ENCODE peak calls at places on chromosomes 11 and 22, in nine cellular contexts. X is mucosa of descending colon, W is transverse colon, O is prostate gland, U is ELR, Q is HFFc6, N is epithelial cell of esophagus, I is AG20443, H is NCI-H187. Z is an unnamed sample.

GRCh38 chr11:416051-416756 is 1.4 kb upstream of the SIGIRR start:
- DNase-seq in O (no peak), N (no peak), H (no peak), Q (no peak), U (no peak), W (peak), X (no peak), I (no peak), Z (no peak)

GRCh38 chr22:37182101-37182948 is 5.7 kb downstream of the C1QTNF6 start:
- DNase-seq in H (no peak), Q (no peak), W (no peak), U (no peak), N (no peak), O (no peak), I (no peak), X (peak), Z (no peak)

GRCh38 chr11:1111545-1112212 is 37.0 kb downstream of the MUC2 start:
- DNase-seq in N (no peak), U (no peak), O (no peak), H (no peak), I (no peak), W (no peak), Q (no peak), X (peak), Z (no peak)

GRCh38 chr22:46245515-46245914 is 4.6 kb downstream of the CDPF1 start:
- DNase-seq in O (no peak), U (no peak), H (no peak), Q (no peak), N (no peak), W (no peak), X (peak), I (peak), Z (no peak)

GRCh38 chr11:3123316-3123715 is 41.8 kb downstream of the OSBPL5 start:
- DNase-seq in I (no peak), U (no peak), X (peak), H (peak), Q (no peak), N (peak), O (peak), W (peak), Z (no peak)

GRCh38 chr11:71281901-71282300 is 29.5 kb upstream of the SHANK2 start:
- DNase-seq in O (no peak), X (no peak), W (no peak), U (no peak), H (no peak), N (no peak), I (no peak), Q (no peak), Z (no peak)

GRCh38 chr11:44977493-44977984 is 26.9 kb upstream of the TP53I11 start:
- DNase-seq in N (peak), H (no peak), U (no peak), I (no peak), O (peak), X (peak), Q (peak), W (peak), Z (no peak)

GRCh38 chr11:67680701-67681472 is 6.5 kb upstream of the ALDH3B2 start:
- DNase-seq in W (no peak), O (no peak), Q (no peak), H (no peak), I (no peak), X (no peak), U (no peak), N (no peak), Z (no peak)

GRCh38 chr11:134725939-134726639 is 314.0 kb upstream of the B3GAT1 start:
- DNase-seq in H (no peak), W (peak), U (no peak), X (peak), I (no peak), O (peak), Q (no peak), N (no peak), Z (no peak)

GRCh38 chr11:14519692-14520085 is 497 bp downstream of the PSMA1 start:
- DNase-seq in O (no peak), X (no peak), W (no peak), H (no peak), U (peak), N (peak), I (peak), Q (peak), Z (peak)

GRCh38 chr11:74462009-74462408 is 5.3 kb downstream of the KCNE3 start:
- DNase-seq in H (no peak), U (no peak), O (no peak), W (peak), Q (no peak), X (peak), N (no peak), I (peak), Z (peak)

GRCh38 chr11:83120328-83120727 is 36.6 kb upstream of the PCF11 start:
- DNase-seq in W (no peak), O (no peak), X (no peak), U (no peak), H (no peak), N (no peak), Q (no peak), I (peak), Z (peak)

GRCh38 chr11:129257512-129257911 is 65.4 kb upstream of the ARHGAP32 start:
- DNase-seq in U (no peak), Q (no peak), N (no peak), X (no peak), I (no peak), H (no peak), O (no peak), W (no peak), Z (no peak)

GRCh38 chr22:46589871-46590271 is 30.3 kb upstream of the GRAMD4 start:
- DNase-seq in O (no peak), N (no peak), X (peak), W (no peak), H (no peak), U (no peak), I (no peak), Q (no peak), Z (no peak)

GRCh38 chr11:63909621-63910506 is 7.1 kb downstream of the RCOR2 start:
- DNase-seq in X (no peak), H (no peak), O (no peak), Q (no peak), U (no peak), I (no peak), N (no peak), W (no peak), Z (no peak)

GRCh38 chr11:6812391-6813005 is 13.0 kb upstream of the OR6A2 start:
- DNase-seq in U (peak), X (no peak), O (peak), N (peak), Q (peak), W (no peak), H (peak), I (peak), Z (peak)

GRCh38 chr22:21632237-21632895 is at the start of gene CCDC116:
- DNase-seq in U (no peak), W (peak), X (peak), N (no peak), O (no peak), H (no peak), I (no peak), Q (no peak), Z (no peak)

GRCh38 chr11:32751381-32751780 is 43.1 kb downstream of the CCDC73 start:
- DNase-seq in N (no peak), X (no peak), I (no peak), H (no peak), U (no peak), O (no peak), Q (no peak), W (no peak), Z (no peak)

GRCh38 chr22:20509344-20510047 is 2.1 kb downstream of the MED15 start:
- DNase-seq in N (peak), I (peak), X (peak), U (peak), W (peak), H (no peak), Q (peak), O (peak), Z (peak)

GRCh38 chr22:25704701-25705100 is 37.3 kb upstream of the MYO18B start:
- DNase-seq in N (no peak), X (no peak), H (no peak), W (no peak), O (no peak), U (no peak), I (no peak), Q (no peak), Z (no peak)

GRCh38 chr11:75159081-75159953 is 8.4 kb downstream of the SLCO2B1 start:
- DNase-seq in H (no peak), I (no peak), Q (no peak), X (peak), N (no peak), O (no peak), W (peak), U (no peak), Z (no peak)

GRCh38 chr22:20728523-20729190 is 45.3 kb upstream of the SERPIND1 start:
- DNase-seq in N (no peak), I (no peak), X (no peak), Q (no peak), H (no peak), U (no peak), O (no peak), W (no peak), Z (no peak)

GRCh38 chr22:35023692-35024363 is 42.1 kb upstream of the ISX start:
- DNase-seq in X (peak), W (peak), U (peak), Q (no peak), O (peak), H (no peak), N (peak), I (peak), Z (peak)

GRCh38 chr11:23509023-23509422 is 648.7 kb upstream of the CCDC179 start:
- DNase-seq in Q (peak), O (no peak), H (no peak), N (peak), U (peak), X (no peak), W (no peak), I (no peak), Z (no peak)

GRCh38 chr11:66546368-66546965 is at the start of gene ACTN3:
- DNase-seq in I (peak), H (no peak), U (peak), W (peak), Q (no peak), X (peak), N (peak), O (peak), Z (peak)

GRCh38 chr22:23266780-23267179 is 86.5 kb downstream of the BCR start:
- DNase-seq in N (no peak), H (no peak), Q (no peak), W (no peak), X (no peak), O (no peak), U (no peak), I (no peak), Z (no peak)

GRCh38 chr11:72091292-72091691 is 10.6 kb downstream of the LRRC51 start:
- DNase-seq in U (peak), H (no peak), N (peak), X (peak), Q (no peak), W (peak), I (peak), O (peak), Z (peak)

GRCh38 chr11:61728940-61729219 is 23.6 kb upstream of the MYRF start:
- DNase-seq in X (no peak), U (peak), H (no peak), I (peak), Q (peak), N (peak), W (no peak), O (no peak), Z (peak)

GRCh38 chr11:76172583-76172982 is 33.7 kb downstream of the WNT11 start:
- DNase-seq in I (no peak), X (no peak), W (no peak), U (no peak), H (no peak), N (no peak), O (no peak), Q (no peak), Z (no peak)

GRCh38 chr11:2310786-2311455 is 9.1 kb downstream of the TSPAN32 start:
- DNase-seq in W (no peak), X (no peak), H (no peak), O (no peak), Q (no peak), U (no peak), N (no peak), I (no peak), Z (no peak)

GRCh38 chr11:95577716-95578460 is 211.7 kb downstream of the FAM76B start:
- DNase-seq in I (peak), H (no peak), N (peak), W (no peak), X (no peak), Q (peak), U (peak), O (no peak), Z (peak)

GRCh38 chr11:128879817-128880216 is 11.3 kb upstream of the KCNJ5 start:
- DNase-seq in W (no peak), U (no peak), H (no peak), X (no peak), Q (no peak), I (no peak), O (no peak), N (no peak), Z (no peak)

GRCh38 chr11:109865558-109866186 is 227.5 kb upstream of the ZC3H12C start:
- DNase-seq in W (no peak), I (peak), O (no peak), Q (no peak), X (no peak), H (no peak), U (peak), N (peak), Z (no peak)

Z was measured in GM03348.